ENCODE peak calls at places on chromosomes 2 and 18, in four cellular contexts. J, Y, C and S are unnamed samples.
A peak's percentile ranks its signal among the peaks of the same experiment; 100 is the strongest.

GRCh38 chr18:80173060-80173459 is 64.0 kb downstream of the ADNP2 start:
- DNase-seq in Y (no peak), J (no peak), C (no peak), S (no peak)

GRCh38 chr2:216055661-216056060 is 25.9 kb downstream of the PECR start:
- DNase-seq in Y (no peak), J (no peak), C (no peak), S (no peak)

GRCh38 chr2:213185147-213185822 is 33.9 kb upstream of the IKZF2 start:
- DNase-seq in Y (no peak), J (no peak), C (no peak), S (no peak)

GRCh38 chr2:233668605-233669260 is 3.0 kb upstream of the UGT1A9 start:
- DNase-seq in Y (no peak), C (no peak), J (no peak), S (peak; percentile 19)

GRCh38 chr2:140595107-140595506 is 1535.7 kb downstream of the LRP1B start:
- DNase-seq in J (no peak), Y (no peak), C (no peak), S (no peak)

GRCh38 chr2:763766-764525 is 86.7 kb upstream of the TMEM18 start:
- DNase-seq in J (no peak), Y (no peak), C (peak; percentile 16), S (no peak)

GRCh38 chr2:234447189-234447588 is 49.7 kb downstream of the ARL4C start:
- DNase-seq in Y (no peak), J (no peak), C (no peak), S (no peak)

GRCh38 chr2:157780211-157780610 is 95.9 kb downstream of the ACVR1 start:
- DNase-seq in J (no peak), C (no peak), Y (no peak), S (no peak)

GRCh38 chr2:183665403-183665802 is 541.2 kb downstream of the NUP35 start:
- DNase-seq in Y (no peak), C (no peak), J (no peak), S (no peak)

GRCh38 chr2:20231632-20232031 is 6.7 kb upstream of the SDC1 start:
- DNase-seq in C (peak; percentile 64), Y (no peak), J (no peak), S (peak; percentile 97)

GRCh38 chr2:171480908-171481307 is 41.4 kb upstream of the CYBRD1 start:
- DNase-seq in Y (no peak), C (no peak), J (no peak), S (no peak)

GRCh38 chr2:205187731-205188130 is 494.6 kb upstream of the NRP2 start:
- DNase-seq in J (no peak), Y (no peak), C (no peak), S (no peak)

GRCh38 chr2:237576974-237577373 is 10.6 kb downstream of the PRLH start:
- DNase-seq in J (no peak), Y (no peak), C (no peak), S (no peak)

GRCh38 chr2:181371782-181372292 is 85.3 kb upstream of the ITGA4 start:
- DNase-seq in Y (no peak), J (no peak), C (peak; percentile 52), S (no peak)

GRCh38 chr2:195818521-195818920 is 161.5 kb downstream of the SLC39A10 start:
- DNase-seq in Y (no peak), J (no peak), C (peak; percentile 24), S (no peak)

GRCh38 chr18:45353530-45353929 is 261.7 kb upstream of the SLC14A2 start:
- DNase-seq in Y (no peak), J (no peak), C (peak; percentile 74), S (peak; percentile 39)

GRCh38 chr2:19764998-19765397 is 136.8 kb downstream of the TTC32 start:
- DNase-seq in C (no peak), J (no peak), Y (no peak), S (no peak)

DNA sequence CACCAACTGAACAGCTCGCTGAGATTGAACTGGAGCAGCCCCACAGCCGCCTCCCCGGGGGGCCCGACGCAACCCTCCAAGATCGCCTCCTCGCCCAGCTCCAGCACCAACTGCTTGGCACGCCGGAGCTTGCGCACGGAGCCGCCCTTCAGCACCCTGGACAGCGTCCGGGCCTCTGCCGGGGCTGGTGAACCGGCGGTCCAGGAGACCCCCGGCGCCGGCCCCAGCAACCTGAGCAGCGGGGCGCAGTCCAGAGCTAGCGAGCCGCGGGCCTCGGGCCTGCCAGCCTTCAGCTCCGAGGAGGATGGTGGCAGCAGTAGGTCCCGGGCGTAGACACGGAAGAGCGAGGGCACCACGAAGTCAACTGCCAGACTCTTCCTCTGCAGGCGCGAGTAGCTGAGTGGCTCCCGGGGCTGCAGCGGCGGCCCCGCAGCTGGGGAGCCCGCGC is 1.2 kb downstream of the ALK start:
- DNase-seq in C (peak; percentile 60), Y (peak; percentile 87), J (peak; percentile 69), S (no peak)
- H3K4me3 ChIP-seq in C (peak overlapping the region; percentile 68), Y (peak overlapping the region; percentile 61), J (peak overlapping the region; percentile 33), S (no peak overlapping the region)

GRCh38 chr18:49500136-49500921 is 13.3 kb upstream of the C18orf32 start:
- DNase-seq in J (no peak), Y (peak; percentile 87), C (no peak), S (no peak)
- H3K4me1 ChIP-seq in J (no peaks in the 10 kb centered on the region), Y (peaks cover 13% of the 10 kb centered on the region), C (peaks cover under 1% of the 10 kb centered on the region), S (no peaks in the 10 kb centered on the region)

GRCh38 chr2:39583781-39584180 is 81.9 kb upstream of the TMEM178A start:
- DNase-seq in C (no peak), J (no peak), Y (no peak), S (no peak)
- H3K27ac ChIP-seq in C (no peak overlapping the region), J (no peak overlapping the region), Y (no peak overlapping the region), S (no peak overlapping the region)

GRCh38 chr18:77209587-77209986 is 40.1 kb upstream of the GALR1 start:
- DNase-seq in J (no peak), C (peak; percentile 69), Y (no peak), S (no peak)
- H3K4me3 ChIP-seq in J (no peak overlapping the region), C (peak overlapping the region; percentile 61), Y (no peak overlapping the region), S (no peak overlapping the region)

GRCh38 chr2:55029098-55029497 is 21.2 kb downstream of the RTN4 start:
- DNase-seq in Y (no peak), J (no peak), C (no peak), S (no peak)
- H3K4me1 ChIP-seq in Y (no peaks in the 10 kb centered on the region), J (peaks cover 71% of the 10 kb centered on the region), C (peaks cover 73% of the 10 kb centered on the region), S (peaks cover 5% of the 10 kb centered on the region)

DNA sequence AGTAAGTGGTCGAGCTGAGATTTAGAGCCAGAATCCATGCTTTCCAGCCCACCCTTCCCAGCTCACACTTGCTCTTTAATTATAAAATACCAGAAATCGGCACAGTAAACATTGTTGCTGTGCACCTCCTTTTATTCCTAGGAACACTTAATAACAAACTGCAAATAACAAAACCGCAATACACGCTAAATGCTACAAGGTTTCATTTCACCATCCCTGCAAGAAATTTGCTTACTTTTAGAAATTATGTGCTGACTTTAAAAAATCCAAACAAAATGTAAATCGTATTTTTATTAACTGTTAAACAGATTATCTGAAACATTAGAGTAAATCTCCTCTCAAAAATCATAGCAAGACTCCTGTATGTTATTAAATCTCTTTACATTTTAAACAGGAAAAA is 79.4 kb downstream of the TCF4 start:
- DNase-seq in C (no peak), J (no peak), Y (no peak), S (no peak)
- H3K27ac ChIP-seq in C (peak overlapping the region; percentile 98), J (peak overlapping the region; percentile 88), Y (no peak overlapping the region), S (peak overlapping the region; percentile 36)

GRCh38 chr2:39232141-39232540 is 11.6 kb downstream of the CDKL4 start:
- DNase-seq in C (peak; percentile 18), J (no peak), Y (no peak), S (no peak)

GRCh38 chr2:39223909-39224308 is 19.9 kb downstream of the CDKL4 start:
- DNase-seq in J (no peak), C (no peak), Y (no peak), S (no peak)

GRCh38 chr2:39225564-39225963 is 18.2 kb downstream of the CDKL4 start:
- DNase-seq in J (no peak), C (no peak), Y (no peak), S (no peak)

GRCh38 chr2:39227628-39228412 is 15.9 kb downstream of the CDKL4 start:
- DNase-seq in C (peak; percentile 85), J (peak; percentile 81), Y (peak; percentile 54), S (peak; percentile 78)

GRCh38 chr2:39228413-39229209 is 15.2 kb downstream of the CDKL4 start:
- DNase-seq in J (no peak), C (peak; percentile 10), Y (peak; percentile 33), S (peak; percentile 31)
- H3K4me3 ChIP-seq in J (no peak overlapping the region), C (peak overlapping the region; percentile 46), Y (peak overlapping the region; percentile 67), S (no peak overlapping the region)

GRCh38 chr2:53209679-53210473 is 557.7 kb upstream of the CHAC2 start:
- DNase-seq in C (no peak), J (no peak), Y (no peak), S (no peak)
- H3K4me1 ChIP-seq in C (no peaks in the 10 kb centered on the region), J (peaks cover 35% of the 10 kb centered on the region), Y (no peaks in the 10 kb centered on the region), S (no peaks in the 10 kb centered on the region)